ENCODE peak calls at places on chromosomes 12 and 14, in nine cellular contexts. L is stimulated activated CD4-positive, alpha-beta T cell treated with anti-CD3 and anti-CD28 coated beads, Interleukin-12 subunit alpha, Interleukin-12 subunit beta, amount 100 ng/mL, for 4 hours; N is HEK293T; K is psoas muscle; H is dermis microvascular lymphatic vessel endothelial cell; E is HepG2; T is lung microvascular endothelial cell; B is T-helper 9 cell; U is activated CD4-positive, alpha-beta T cell treated with anti-CD3 and anti-CD28 coated beads, Interleukin-2, amount 50 U/mL, for 4 hours. D is an unnamed sample.

GRCh38 chr12:108511633-108512540 is 3.2 kb upstream of the FICD start:
- DNase-seq in B (peak), L (peak), N (peak), H (peak), T (peak), E (peak), U (peak), K (peak), D (peak)

GRCh38 chr14:62455446-62455845 is 589.8 kb downstream of the KCNH5 start:
- DNase-seq in K (no peak), U (no peak), E (no peak), B (no peak), N (no peak), H (no peak), L (no peak), T (no peak), D (no peak)

GRCh38 chr12:82108615-82109014 is 249.6 kb downstream of the CCDC59 start:
- DNase-seq in T (no peak), K (no peak), E (no peak), B (no peak), H (no peak), L (no peak), U (no peak), N (no peak), D (no peak)

GRCh38 chr14:80491562-80492139 is 280.3 kb upstream of the DIO2 start:
- DNase-seq in U (no peak), E (no peak), N (no peak), L (no peak), H (no peak), K (no peak), T (no peak), B (no peak), D (no peak)

GRCh38 chr14:77074969-77075368 is 23.1 kb upstream of the CIPC start:
- DNase-seq in N (no peak), T (no peak), E (no peak), H (no peak), B (no peak), K (no peak), L (no peak), U (no peak), D (no peak)

GRCh38 chr14:34423445-34423844 is 38.6 kb downstream of the SPTSSA start:
- DNase-seq in H (no peak), T (no peak), U (no peak), K (no peak), L (no peak), E (no peak), B (no peak), N (no peak), D (no peak)

GRCh38 chr12:65999564-66000280 is 130.8 kb downstream of the LLPH start:
- DNase-seq in K (no peak), U (no peak), N (no peak), L (no peak), E (no peak), H (no peak), B (no peak), T (no peak), D (no peak)

GRCh38 chr14:91311284-91311662 is 66.8 kb upstream of the GPR68 start:
- DNase-seq in L (no peak), U (peak), N (no peak), T (no peak), K (no peak), B (peak), H (no peak), E (no peak), D (peak)

GRCh38 chr12:88960213-88960878 is 380.1 kb upstream of the KITLG start:
- DNase-seq in K (no peak), T (peak), E (peak), H (peak), N (no peak), B (no peak), L (no peak), U (no peak), D (no peak)

GRCh38 chr12:91989143-91989542 is 156.5 kb downstream of the BTG1 start:
- DNase-seq in T (no peak), N (no peak), B (no peak), K (no peak), E (no peak), H (no peak), L (no peak), U (no peak), D (no peak)

GRCh38 chr12:56103066-56103711 is 1.2 kb upstream of the PA2G4 start:
- DNase-seq in U (no peak), K (no peak), L (no peak), E (no peak), N (no peak), H (no peak), T (no peak), B (no peak), D (no peak)

GRCh38 chr12:112191840-112192321 is 66.5 kb downstream of the TRAFD1 start:
- DNase-seq in N (no peak), T (no peak), L (no peak), H (peak), K (no peak), B (no peak), U (no peak), E (no peak), D (no peak)

GRCh38 chr12:92912052-92912451 is 17.0 kb downstream of the EEA1 start:
- DNase-seq in H (no peak), T (no peak), B (no peak), U (peak), N (no peak), E (no peak), K (no peak), L (no peak), D (no peak)

GRCh38 chr12:54991161-54991991 is 6.8 kb upstream of the TESPA1 start:
- DNase-seq in H (no peak), B (no peak), T (no peak), U (peak), L (peak), E (no peak), K (no peak), N (no peak), D (no peak)

GRCh38 chr14:77470192-77470870 is 12.4 kb downstream of the AHSA1 start:
- DNase-seq in T (no peak), U (no peak), K (no peak), L (no peak), N (peak), B (no peak), H (no peak), E (no peak), D (no peak)

GRCh38 chr14:31792726-31793125 is 231.5 kb downstream of the NUBPL start:
- DNase-seq in N (no peak), K (no peak), L (no peak), T (no peak), E (no peak), H (no peak), U (no peak), B (no peak), D (no peak)

GRCh38 chr14:61226015-61226654 is 55.0 kb downstream of the TMEM30B start:
- DNase-seq in E (no peak), B (no peak), N (no peak), H (no peak), U (no peak), K (no peak), T (no peak), L (no peak), D (no peak)

GRCh38 chr14:53783256-53783655 is 173.4 kb downstream of the BMP4 start:
- DNase-seq in K (no peak), L (no peak), H (no peak), T (no peak), B (no peak), U (no peak), N (no peak), E (no peak), D (no peak)

GRCh38 chr12:15556411-15556810 is 232.8 kb downstream of the EPS8 start:
- DNase-seq in T (no peak), E (no peak), H (no peak), K (no peak), B (no peak), N (no peak), L (no peak), U (no peak), D (no peak)

GRCh38 chr12:2773199-2773875 is 21.4 kb upstream of the FKBP4 start:
- DNase-seq in B (no peak), H (no peak), N (no peak), U (no peak), T (no peak), E (no peak), K (no peak), L (no peak), D (no peak)

GRCh38 chr12:100554608-100555077 is 18.8 kb upstream of the GAS2L3 start:
- DNase-seq in H (peak), T (peak), U (no peak), K (no peak), L (no peak), N (peak), E (peak), B (no peak), D (no peak)

GRCh38 chr12:14843425-14843887 is at the start of gene ART4:
- DNase-seq in B (no peak), T (peak), E (peak), L (no peak), N (no peak), H (peak), K (no peak), U (no peak), D (no peak)